ENCODE peak calls at places on chromosomes 11 and 22, in four cellular contexts. D, X, M and P are unnamed samples.

GRCh38 chr11:128279861-128280260 is 307.5 kb downstream of the ETS1 start:
- DNase-seq in X (no peak), M (no peak), D (no peak), P (no peak)

GRCh38 chr11:119584193-119585037 is 144.6 kb downstream of the NECTIN1 start:
- DNase-seq in M (no peak), D (no peak), X (peak), P (peak)

GRCh38 chr11:93329936-93330445 is 551 bp upstream of the DEUP1 start:
- DNase-seq in X (peak), D (no peak), M (no peak), P (no peak)

GRCh38 chr22:48451891-48452290 is 1375.8 kb downstream of the BRD1 start:
- DNase-seq in X (no peak), D (no peak), M (no peak), P (no peak)

GRCh38 chr11:62721994-62722393 is 5.3 kb downstream of the HNRNPUL2 start:
- DNase-seq in D (no peak), X (no peak), M (no peak), P (no peak)

GRCh38 chr11:70063555-70063954 is 14.6 kb upstream of the ANO1 start:
- DNase-seq in M (no peak), X (no peak), D (no peak), P (no peak)

GRCh38 chr11:93032580-93032979 is 63.1 kb downstream of the MTNR1B start:
- DNase-seq in X (no peak), M (no peak), D (no peak), P (no peak)

GRCh38 chr11:128210148-128210940 is 377.0 kb downstream of the ETS1 start:
- DNase-seq in X (peak), D (no peak), M (peak), P (peak)

GRCh38 chr22:20130319-20130718 is 1.3 kb upstream of the ZDHHC8 start:
- DNase-seq in X (no peak), D (no peak), M (no peak), P (no peak)

GRCh38 chr11:110173775-110174644 is 80.8 kb downstream of the ZC3H12C start:
- DNase-seq in D (peak), M (peak), X (peak), P (no peak)

GRCh38 chr22:17842386-17842785 is 68.1 kb upstream of the BID start:
- DNase-seq in D (peak), X (no peak), M (no peak), P (no peak)

GRCh38 chr11:119460582-119460981 is 37.6 kb upstream of the THY1 start:
- DNase-seq in D (no peak), M (peak), X (no peak), P (no peak)

GRCh38 chr11:112760378-112761060 is 200.7 kb upstream of the NCAM1 start:
- DNase-seq in D (no peak), X (no peak), M (no peak), P (no peak)

GRCh38 chr22:22773979-22774738 is 113.5 kb upstream of the IGLL5 start:
- DNase-seq in X (no peak), M (no peak), D (no peak), P (no peak)

GRCh38 chr11:114135737-114136151 is 76.2 kb downstream of the ZBTB16 start:
- DNase-seq in D (no peak), X (no peak), M (no peak), P (no peak)

GRCh38 chr11:118212131-118212725 is 12.6 kb downstream of the JAML start:
- DNase-seq in X (no peak), M (no peak), D (no peak), P (no peak)

GRCh38 chr11:32152821-32153220 is 61.9 kb downstream of the RCN1 start:
- DNase-seq in X (no peak), M (no peak), D (no peak), P (no peak)